ENCODE peak calls at places on chromosomes 12 and 14, in ten cellular contexts. Q is BE2C, M is fibroblast of mammary gland, R is heart right ventricle, V is psoas muscle, G is esophagus squamous epithelium, I is A549, Y is fibroblast of pulmonary artery, Z is adrenal gland, F is fibroblast of lung. X is an unnamed sample.

GRCh38 chr14:64337901-64338615 is 43.9 kb upstream of the ESR2 start:
- DNase-seq in M (peak; percentile 60), G (no peak), Z (peak; percentile 65), R (no peak), Y (peak; percentile 55), Q (peak; percentile 77), V (no peak), F (peak; percentile 62), I (peak; percentile 49), X (peak; percentile 62)

GRCh38 chr12:41212625-41213024 is 24.5 kb downstream of the PDZRN4 start:
- DNase-seq in Y (no peak), G (no peak), R (no peak), Z (no peak), Q (no peak), I (no peak), M (no peak), F (no peak), V (no peak), X (no peak)

GRCh38 chr14:44898547-44898946 is 63.2 kb downstream of the KLHL28 start:
- DNase-seq in R (no peak), I (no peak), Y (no peak), G (no peak), V (no peak), F (peak; percentile 12), Z (no peak), M (peak; percentile 46), Q (no peak), X (peak; percentile 5)

GRCh38 chr12:88142610-88142991 is 494 bp downstream of the TMTC3 start:
- DNase-seq in M (no peak), V (peak; percentile 27), F (no peak), Z (peak; percentile 65), Y (no peak), I (no peak), Q (peak; percentile 18), R (peak; percentile 14), G (no peak), X (no peak)

GRCh38 chr14:55114720-55115119 is 14.3 kb upstream of the LGALS3 start:
- DNase-seq in Y (no peak), Z (no peak), V (no peak), R (no peak), F (no peak), G (no peak), Q (no peak), I (no peak), M (no peak), X (no peak)

GRCh38 chr12:130224613-130225012 is 62.3 kb downstream of the FZD10 start:
- DNase-seq in Z (no peak), R (no peak), Y (no peak), M (no peak), V (no peak), F (no peak), I (no peak), G (no peak), Q (no peak), X (no peak)

GRCh38 chr12:64178122-64178521 is 44.0 kb downstream of the KICS2 start:
- DNase-seq in M (peak; percentile 91), V (no peak), F (peak; percentile 95), R (no peak), I (no peak), Q (no peak), Y (peak; percentile 78), Z (no peak), G (no peak), X (peak; percentile 77)

GRCh38 chr14:75258079-75258802 is 20.4 kb upstream of the FOS start:
- DNase-seq in V (peak; percentile 76), Z (peak; percentile 77), M (peak; percentile 73), G (no peak), Y (peak; percentile 82), I (no peak), Q (no peak), R (no peak), F (peak; percentile 11), X (peak; percentile 14)

GRCh38 chr12:84793558-84794367 is 118.8 kb downstream of the SLC6A15 start:
- DNase-seq in Y (peak; percentile 17), R (no peak), Z (no peak), Q (no peak), V (no peak), I (no peak), G (no peak), F (peak; percentile 87), M (peak; percentile 44), X (peak; percentile 67)

GRCh38 chr14:78363008-78363407 is 192.8 kb downstream of the NRXN3 start:
- DNase-seq in R (no peak), G (no peak), I (no peak), F (no peak), M (no peak), Z (no peak), V (no peak), Y (no peak), Q (no peak), X (no peak)

GRCh38 chr12:111268738-111269572 is 99.9 kb downstream of the PHETA1 start:
- DNase-seq in F (no peak), Q (no peak), Y (no peak), M (peak; percentile 12), I (no peak), V (no peak), Z (no peak), R (no peak), G (no peak), X (no peak)

GRCh38 chr14:33747749-33748148 is 203.1 kb downstream of the EGLN3 start:
- DNase-seq in Y (no peak), I (no peak), Z (no peak), Q (no peak), G (no peak), F (no peak), R (no peak), M (no peak), V (no peak), X (no peak)

GRCh38 chr12:26803552-26803951 is 29.4 kb downstream of the ITPR2 start:
- DNase-seq in Z (no peak), Y (peak; percentile 43), I (no peak), V (no peak), F (peak; percentile 83), G (no peak), Q (no peak), R (no peak), M (peak; percentile 37), X (peak; percentile 73)

GRCh38 chr12:58372298-58372697 is 430.9 kb downstream of the ATP23 start:
- DNase-seq in I (no peak), M (no peak), Y (no peak), R (no peak), V (no peak), G (no peak), Q (no peak), F (no peak), Z (no peak), X (no peak)

GRCh38 chr12:15868186-15868585 is 14.0 kb upstream of the STRAP start:
- DNase-seq in Z (no peak), M (no peak), R (no peak), V (no peak), G (no peak), F (no peak), I (no peak), Y (no peak), Q (no peak), X (no peak)

GRCh38 chr14:87901196-87901595 is 91.8 kb downstream of the GALC start:
- DNase-seq in Q (no peak), I (no peak), G (no peak), F (peak; percentile 76), V (no peak), M (peak; percentile 30), R (no peak), Y (peak; percentile 10), Z (no peak), X (no peak)

GRCh38 chr14:35370969-35371368 is 33.6 kb downstream of the NFKBIA start:
- DNase-seq in M (no peak), Q (no peak), V (no peak), I (no peak), G (no peak), R (no peak), F (no peak), Y (no peak), Z (no peak), X (no peak)

GRCh38 chr14:73757876-73758391 is 43.8 kb upstream of the PNMA1 start:
- DNase-seq in V (no peak), F (no peak), I (no peak), Y (no peak), Q (peak; percentile 75), M (no peak), Z (peak; percentile 82), G (no peak), R (no peak), X (no peak)

DNA sequence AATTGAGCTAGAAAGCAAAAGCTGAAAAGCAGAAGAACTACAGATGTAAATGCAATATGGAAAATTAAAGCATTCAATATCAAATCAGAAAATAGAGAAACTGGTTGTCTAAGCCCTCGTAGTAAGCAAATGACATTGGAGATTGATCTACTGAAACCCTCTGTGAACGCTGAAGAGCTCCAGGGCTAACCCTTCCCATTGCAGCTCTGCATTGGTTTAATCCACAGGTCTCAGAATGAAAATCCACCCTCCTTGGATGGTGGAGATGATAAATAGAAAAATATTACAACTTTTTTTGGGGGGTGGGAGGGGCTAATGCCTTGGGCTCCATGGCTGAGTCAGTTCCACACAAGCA is 40.5 kb downstream of the CORO1C start:
- DNase-seq in Q (no peak), Y (peak; percentile 56), R (no peak), V (no peak), F (no peak), Z (no peak), I (no peak), M (no peak), G (no peak), X (no peak)
- H3K4me3 ChIP-seq in Q (peak overlapping the region; percentile 51), Y (peak overlapping the region; percentile 27), R (peak overlapping the region; percentile 34), V (peak overlapping the region; percentile 55), F (peak overlapping the region; percentile 51), Z (no peak overlapping the region), I (peak overlapping the region; percentile 37), M (no peak overlapping the region), G (peak overlapping the region; percentile 19), X (peak overlapping the region; percentile 12)

GRCh38 chr14:27384124-27384523 is 786.3 kb upstream of the NOVA1 start:
- DNase-seq in G (no peak), V (peak; percentile 2), M (no peak), F (no peak), R (no peak), Y (no peak), Z (no peak), Q (no peak), I (no peak), X (no peak)
- TF ChIP-seq CTCF in G (no peak), V (no peak), M (no peak), F (no peak), R (no peak), Y (no peak), Z (no peak), Q (no peak), I (no peak), X (no peak)

DNA sequence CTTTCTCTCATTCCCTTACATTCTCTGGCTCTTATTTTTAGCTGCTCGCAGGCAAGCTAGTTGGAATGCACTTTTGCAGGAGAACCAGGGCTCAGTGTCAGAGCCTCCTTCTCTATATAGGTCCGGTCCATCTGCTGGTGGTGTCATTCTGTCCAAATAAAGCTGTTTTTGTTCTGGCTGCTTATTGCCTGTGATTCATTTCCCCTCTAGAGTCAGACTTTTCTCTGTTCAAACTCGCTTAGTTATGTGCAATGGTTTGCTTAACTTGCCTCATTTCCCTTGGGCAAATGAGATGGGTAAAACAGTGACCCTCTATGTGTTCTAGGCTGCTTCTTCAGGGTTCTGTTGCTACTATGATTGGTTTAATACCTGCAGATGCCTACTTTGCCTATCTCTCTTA is 2.9 kb downstream of the SMARCD1 start:
- DNase-seq in G (no peak), M (peak; percentile 82), Q (no peak), I (no peak), V (no peak), Y (peak; percentile 82), Z (no peak), F (peak; percentile 57), R (no peak), X (peak; percentile 61)
- H3K4me3 ChIP-seq in G (no peak overlapping the region), M (no peak overlapping the region), Q (no peak overlapping the region), I (no peak overlapping the region), V (no peak overlapping the region), Y (no peak overlapping the region), Z (no peak overlapping the region), F (no peak overlapping the region), R (no peak overlapping the region), X (no peak overlapping the region)

GRCh38 chr14:60188115-60188514 is 22.9 kb upstream of the DHRS7 start:
- DNase-seq in Y (peak; percentile 36), G (no peak), M (peak; percentile 12), Z (no peak), F (no peak), I (no peak), R (no peak), V (no peak), Q (no peak), X (no peak)
- TF ChIP-seq CTCF in Y (peak; percentile 13), G (no peak), M (peak; percentile 6), Z (no peak), F (peak; percentile 29), I (peak; percentile 30), R (peak; percentile 13), V (no peak), Q (peak; percentile 48), X (peak; percentile 25)